ENCODE peak calls at places on chromosome 15, in eight cellular contexts. Q is skeletal muscle cell, D is ELR, K is GM04504, C is GM12892, I is SJSA1, P is A172, V is GM10248. Y is an unnamed sample.

GRCh38 chr15:39756806-39757522 is 25.7 kb downstream of the FSIP1 start:
- DNase-seq in P (peak; percentile 30), V (no peak), I (peak; percentile 44), Q (peak; percentile 46), K (peak; percentile 43), D (peak; percentile 83), C (no peak), Y (no peak)

GRCh38 chr15:48466825-48467224 is 135.6 kb downstream of the DUT start:
- DNase-seq in D (no peak), I (no peak), P (no peak), C (no peak), Q (no peak), V (no peak), K (no peak), Y (no peak)

GRCh38 chr15:86663304-86663703 is 583.6 kb downstream of the AGBL1 start:
- DNase-seq in Q (no peak), V (no peak), K (no peak), P (no peak), D (no peak), C (no peak), I (no peak), Y (no peak)

GRCh38 chr15:75639191-75639708 is 774 bp downstream of the IMP3 start:
- DNase-seq in P (no peak), C (no peak), V (no peak), I (peak; percentile 29), K (no peak), Q (no peak), D (peak; percentile 32), Y (no peak)

GRCh38 chr15:89792106-89792805 is 16.1 kb downstream of the MESP2 start:
- DNase-seq in K (no peak), I (no peak), D (no peak), V (no peak), Q (no peak), P (no peak), C (no peak), Y (no peak)

GRCh38 chr15:84759018-84759417 is 10.6 kb downstream of the ZNF592 start:
- DNase-seq in D (no peak), I (no peak), K (no peak), Q (no peak), P (no peak), C (no peak), V (no peak), Y (no peak)

GRCh38 chr15:63244976-63245645 is 32.3 kb upstream of the APH1B start:
- DNase-seq in P (peak; percentile 42), Q (no peak), D (no peak), I (no peak), V (no peak), C (no peak), K (no peak), Y (no peak)

GRCh38 chr15:75063338-75063737 is 39.9 kb downstream of the PPCDC start:
- DNase-seq in Q (no peak), I (no peak), C (no peak), V (no peak), D (peak; percentile 40), P (peak; percentile 83), K (peak; percentile 15), Y (no peak)

GRCh38 chr15:58731756-58732535 is 17.6 kb downstream of the ADAM10 start:
- DNase-seq in P (peak; percentile 68), D (peak; percentile 81), V (no peak), I (peak; percentile 40), C (no peak), K (peak; percentile 13), Q (no peak), Y (no peak)

GRCh38 chr15:64686130-64686735 is 89.2 kb downstream of the RBPMS2 start:
- DNase-seq in Q (no peak), D (peak; percentile 65), P (peak; percentile 50), I (peak; percentile 42), K (no peak), C (no peak), V (peak; percentile 50), Y (peak; percentile 28)

GRCh38 chr15:69489101-69489571 is 36.5 kb downstream of the RPLP1 start:
- DNase-seq in V (no peak), Q (no peak), P (no peak), I (no peak), C (no peak), D (no peak), K (peak; percentile 37), Y (no peak)

GRCh38 chr15:28104326-28104725 is 5.2 kb upstream of the OCA2 start:
- DNase-seq in K (no peak), P (no peak), C (no peak), Q (no peak), D (no peak), V (no peak), I (no peak), Y (no peak)

GRCh38 chr15:67838789-67839332 is 984 bp downstream of the RNU6-1 start:
- DNase-seq in D (peak; percentile 35), C (no peak), I (peak; percentile 33), Q (no peak), V (no peak), K (no peak), P (no peak), Y (no peak)

Y was measured in GM19239.